ENCODE peak calls at places on chromosomes 16 and 17, in nine cellular contexts. Z, G, T, R, P, W, F, U and X are unnamed samples.

GRCh38 chr17:57107498-57108101 is 22.6 kb downstream of the AKAP1 start:
- DNase-seq in Z (no peak), G (peak; percentile 65), T (no peak), R (no peak), P (peak; percentile 49), W (peak; percentile 18), F (no peak), U (peak; percentile 8), X (no peak)

GRCh38 chr16:84065536-84066132 is 23.0 kb upstream of the SLC38A8 start:
- DNase-seq in Z (peak; percentile 72), G (peak; percentile 64), T (peak; percentile 74), R (peak; percentile 66), P (peak; percentile 72), W (peak; percentile 46), F (peak; percentile 18), U (peak; percentile 79), X (peak; percentile 32)

GRCh38 chr16:30399435-30400186 is 4.4 kb downstream of the ZNF48 start:
- DNase-seq in Z (no peak), G (no peak), T (no peak), R (peak; percentile 26), P (no peak), W (no peak), F (no peak), U (peak; percentile 49), X (no peak)

GRCh38 chr16:52293209-52293608 is 253.7 kb downstream of the TOX3 start:
- DNase-seq in Z (no peak), G (no peak), T (no peak), R (no peak), P (peak; percentile 10), W (no peak), F (no peak), U (no peak), X (no peak)

GRCh38 chr17:65389426-65389825 is 172.0 kb downstream of the AXIN2 start:
- DNase-seq in Z (peak; percentile 31), G (peak; percentile 20), T (peak; percentile 26), R (no peak), P (no peak), W (peak; percentile 46), F (no peak), U (peak; percentile 78), X (no peak)

GRCh38 chr16:56294599-56294998 is 103.3 kb downstream of the GNAO1 start:
- DNase-seq in Z (peak; percentile 70), G (peak; percentile 88), T (peak; percentile 71), R (no peak), P (no peak), W (no peak), F (peak; percentile 45), U (peak; percentile 77), X (no peak)

GRCh38 chr16:89471225-89471624 is 19.1 kb downstream of the ANKRD11 start:
- DNase-seq in Z (peak; percentile 83), G (peak; percentile 60), T (peak; percentile 86), R (peak; percentile 96), P (no peak), W (peak; percentile 85), F (peak; percentile 60), U (peak; percentile 82), X (no peak)

GRCh38 chr16:82945420-82946096 is 318.8 kb downstream of the CDH13 start:
- DNase-seq in Z (peak; percentile 27), G (no peak), T (peak; percentile 22), R (no peak), P (no peak), W (no peak), F (no peak), U (no peak), X (no peak)

GRCh38 chr17:17540278-17540906 is 44.2 kb upstream of the RASD1 start:
- DNase-seq in Z (no peak), G (no peak), T (no peak), R (no peak), P (peak; percentile 51), W (no peak), F (no peak), U (no peak), X (no peak)

GRCh38 chr17:39239640-39240314 is 14.0 kb upstream of the STAC2 start:
- DNase-seq in Z (peak; percentile 29), G (no peak), T (no peak), R (peak; percentile 79), P (peak; percentile 67), W (no peak), F (no peak), U (no peak), X (peak; percentile 72)

GRCh38 chr16:75758215-75758614 is 31.9 kb upstream of the CPHXL start:
- DNase-seq in Z (peak; percentile 8), G (peak; percentile 79), T (peak; percentile 26), R (no peak), P (no peak), W (no peak), F (no peak), U (peak; percentile 29), X (peak; percentile 20)

GRCh38 chr17:57927048-57927723 is 28.0 kb downstream of the CUEDC1 start:
- DNase-seq in Z (peak; percentile 65), G (peak; percentile 85), T (peak; percentile 63), R (peak; percentile 84), P (no peak), W (peak; percentile 77), F (no peak), U (peak; percentile 74), X (no peak)

GRCh38 chr17:16374129-16374528 is 6.8 kb upstream of the UBB start:
- DNase-seq in Z (peak; percentile 89), G (peak; percentile 53), T (peak; percentile 93), R (no peak), P (no peak), W (peak; percentile 69), F (no peak), U (peak; percentile 90), X (no peak)

GRCh38 chr17:34504814-34505484 is 74.4 kb upstream of the TMEM132E start:
- DNase-seq in Z (no peak), G (no peak), T (no peak), R (no peak), P (no peak), W (no peak), F (no peak), U (no peak), X (peak; percentile 19)

GRCh38 chr16:53924311-53924860 is 220.4 kb downstream of the FTO start:
- DNase-seq in Z (no peak), G (no peak), T (no peak), R (peak; percentile 31), P (no peak), W (no peak), F (no peak), U (no peak), X (no peak)
- H3K4me3 ChIP-seq in Z (no peak overlapping the region), G (no peak overlapping the region), T (no peak overlapping the region), R (no peak overlapping the region), P (no peak overlapping the region), W (no peak overlapping the region), F (no peak overlapping the region), U (no peak overlapping the region), X (no peak overlapping the region)

DNA sequence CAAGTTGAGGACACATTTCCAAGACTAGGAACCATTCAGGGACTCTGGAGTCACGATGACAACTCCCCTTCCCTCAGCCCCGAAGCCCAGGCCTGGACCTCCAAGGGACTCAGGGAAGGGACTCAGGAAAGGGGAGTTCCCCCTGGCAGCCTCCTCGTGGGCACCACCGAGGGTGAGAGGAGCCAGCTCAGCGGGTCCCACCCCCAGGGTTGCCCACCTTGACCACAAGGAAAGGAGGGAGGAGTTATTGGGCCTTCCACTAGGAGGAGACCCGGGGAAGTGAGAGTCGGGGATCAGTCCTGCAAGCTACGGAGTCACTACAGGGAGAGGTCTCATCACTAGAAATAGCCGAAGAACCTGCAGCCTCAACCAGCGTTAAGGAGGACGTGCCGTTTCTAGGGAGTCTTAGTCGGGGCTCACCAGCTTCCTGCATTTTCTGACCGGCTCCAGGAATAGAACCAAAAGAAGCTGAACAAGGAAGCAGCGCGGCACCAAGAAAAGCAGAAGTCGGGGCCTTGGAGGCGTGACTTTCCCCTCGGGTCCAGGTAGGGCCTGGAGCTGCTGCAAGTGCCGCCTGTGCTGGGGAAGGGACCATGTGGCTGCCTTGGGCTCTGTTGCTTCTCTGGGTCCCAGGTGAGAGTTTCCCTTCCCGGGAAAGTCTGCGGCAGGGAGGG is at the start of gene CD300A:
- DNase-seq in Z (no peak), G (no peak), T (no peak), R (no peak), P (no peak), W (no peak), F (no peak), U (no peak), X (peak; percentile 68)
- H3K4me3 ChIP-seq in Z (no peak within 1 kb of the TSS), G (no peak within 1 kb of the TSS), T (no peak within 1 kb of the TSS), R (no peak within 1 kb of the TSS), P (no peak within 1 kb of the TSS), W (no peak within 1 kb of the TSS), F (no peak within 1 kb of the TSS), U (no peak within 1 kb of the TSS), X (peak within 1 kb of the TSS; percentile 82)

DNA sequence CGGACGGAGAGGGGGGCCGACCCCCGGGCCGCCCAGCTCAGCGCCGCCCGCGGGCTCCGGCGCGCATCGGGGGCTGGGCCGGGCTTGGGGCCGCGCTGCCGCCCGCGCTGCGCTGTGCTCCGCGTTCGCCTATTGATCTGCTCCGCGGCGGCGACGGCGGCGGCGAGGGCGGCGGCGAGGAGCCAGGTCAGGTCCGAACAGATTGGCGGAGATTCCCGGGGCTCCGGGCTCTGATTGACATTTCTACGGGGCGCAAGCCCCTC is 589 bp downstream of the IRX3 start:
- DNase-seq in Z (no peak), G (no peak), T (no peak), R (no peak), P (no peak), W (no peak), F (no peak), U (no peak), X (no peak)
- H3K4me3 ChIP-seq in Z (peak overlapping the region; percentile 69), G (peak overlapping the region; percentile 64), T (peak overlapping the region; percentile 79), R (peak overlapping the region; percentile 91), P (peak overlapping the region; percentile 99), W (peak overlapping the region; percentile 85), F (peak overlapping the region; percentile 55), U (peak overlapping the region; percentile 96), X (no peak overlapping the region)

DNA sequence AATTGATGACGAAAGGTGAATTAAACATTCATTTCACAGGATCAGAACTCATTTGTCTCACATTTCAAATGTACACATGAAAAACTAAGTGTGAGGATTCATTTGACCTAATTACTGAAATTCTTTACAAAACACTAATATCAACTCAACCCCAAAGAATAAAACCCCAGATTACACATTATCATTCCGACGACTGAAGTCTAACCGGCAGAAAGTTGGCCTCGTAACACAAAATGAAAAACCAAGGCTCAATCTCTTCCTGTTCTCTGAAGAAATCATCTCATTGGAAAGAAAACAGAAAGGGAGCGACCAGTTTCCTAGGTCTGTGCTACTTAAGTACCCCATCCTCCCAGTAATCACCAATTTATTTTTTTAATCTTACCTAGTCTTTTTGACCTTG is 1.8 kb downstream of the JPT1 start:
- DNase-seq in Z (peak; percentile 11), G (no peak), T (no peak), R (no peak), P (no peak), W (no peak), F (no peak), U (no peak), X (no peak)
- H3K4me3 ChIP-seq in Z (peak overlapping the region; percentile 86), G (peak overlapping the region; percentile 88), T (peak overlapping the region; percentile 88), R (peak overlapping the region; percentile 97), P (peak overlapping the region; percentile 94), W (peak overlapping the region; percentile 85), F (peak overlapping the region; percentile 94), U (peak overlapping the region; percentile 93), X (peak overlapping the region; percentile 80)